ENCODE peak calls at places on chromosomes 7 and 10, in four cellular contexts. B is K562, X is HepG2, P is GM12878. M is an unnamed sample.

GRCh38 chr7:69843653-69844052 is 245.4 kb downstream of the AUTS2 start:
- DNase-seq in B (no peak), X (no peak), P (peak; percentile 74), M (no peak)

GRCh38 chr10:4834896-4835405 is 8.9 kb downstream of the AKR1E2 start:
- DNase-seq in B (no peak), X (no peak), P (no peak), M (no peak)

GRCh38 chr7:129550673-129551360 is 48.5 kb downstream of the SMKR1 start:
- DNase-seq in B (no peak), X (no peak), P (no peak), M (no peak)

GRCh38 chr7:128444242-128444641 is 11.4 kb upstream of the HILPDA start:
- DNase-seq in B (no peak), X (no peak), P (no peak), M (no peak)

GRCh38 chr10:33306126-33306525 is 28.3 kb downstream of the NRP1 start:
- DNase-seq in B (no peak), X (no peak), P (no peak), M (no peak)

GRCh38 chr7:155533827-155534690 is 12.3 kb downstream of the CNPY1 start:
- DNase-seq in B (peak; percentile 60), X (peak; percentile 16), P (no peak), M (peak; percentile 83)

GRCh38 chr10:7572435-7572834 is 94.3 kb downstream of the ITIH5 start:
- DNase-seq in B (no peak), X (no peak), P (no peak), M (no peak)

GRCh38 chr7:106848851-106849442 is 16.1 kb upstream of the PIK3CG start:
- DNase-seq in B (peak; percentile 76), X (no peak), P (no peak), M (no peak)

GRCh38 chr10:94546616-94547175 is 1.1 kb downstream of the HELLS start:
- DNase-seq in B (peak; percentile 13), X (no peak), P (peak; percentile 7), M (no peak)

GRCh38 chr10:73772280-73773151 is 9.3 kb upstream of the CHCHD1 start:
- DNase-seq in B (peak; percentile 90), X (peak; percentile 41), P (peak; percentile 48), M (peak; percentile 67)

GRCh38 chr10:72108811-72109618 is 20.7 kb upstream of the SPOCK2 start:
- DNase-seq in B (no peak), X (no peak), P (no peak), M (no peak)

GRCh38 chr10:123227706-123228105 is 73.5 kb downstream of the BUB3 start:
- DNase-seq in B (no peak), X (peak; percentile 12), P (no peak), M (no peak)

GRCh38 chr10:95364342-95364741 is 73.5 kb upstream of the PDLIM1 start:
- DNase-seq in B (no peak), X (no peak), P (no peak), M (no peak)

GRCh38 chr7:80357530-80357929 is 154.3 kb downstream of the GNAT3 start:
- DNase-seq in B (no peak), X (no peak), P (no peak), M (no peak)

GRCh38 chr7:35787925-35788324 is 12.9 kb upstream of the SEPTIN7 start:
- DNase-seq in B (no peak), X (no peak), P (no peak), M (no peak)

GRCh38 chr7:4136501-4137110 is 545.5 kb upstream of the FOXK1 start:
- DNase-seq in B (no peak), X (peak; percentile 19), P (no peak), M (no peak)

GRCh38 chr7:10662491-10662890 is 311.2 kb upstream of the PHF14 start:
- DNase-seq in B (no peak), X (no peak), P (no peak), M (no peak)

DNA sequence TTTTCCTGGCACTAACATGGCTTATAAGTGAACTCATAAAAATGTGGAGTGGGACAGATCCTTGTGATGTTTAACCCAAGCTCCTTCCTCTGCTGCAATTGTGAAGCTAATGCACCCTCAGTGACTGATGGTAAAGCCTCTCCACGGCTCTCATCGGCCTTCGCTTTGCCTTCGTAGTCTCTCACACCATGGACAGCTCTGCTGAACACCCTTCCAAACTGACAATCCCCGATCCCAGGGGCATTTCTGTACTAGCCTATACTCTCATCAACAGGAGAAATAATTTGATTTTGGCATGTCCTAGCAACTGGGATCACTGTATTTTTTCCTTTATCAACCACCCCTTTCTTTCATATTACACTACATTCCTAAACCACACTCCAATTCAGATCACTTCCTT is 6.1 kb downstream of the ZNF777 start:
- DNase-seq in B (no peak), X (no peak), P (no peak), M (no peak)
- TF ChIP-seq CBFB in B (no peak), X (no peak), P (no peak), M (no peak)

GRCh38 chr10:124491105-124491504 is 29.5 kb downstream of the LHPP start:
- DNase-seq in B (no peak), X (no peak), P (no peak), M (no peak)
- TF ChIP-seq CBFB in B (no peak), X (no peak), P (no peak), M (no peak)

DNA sequence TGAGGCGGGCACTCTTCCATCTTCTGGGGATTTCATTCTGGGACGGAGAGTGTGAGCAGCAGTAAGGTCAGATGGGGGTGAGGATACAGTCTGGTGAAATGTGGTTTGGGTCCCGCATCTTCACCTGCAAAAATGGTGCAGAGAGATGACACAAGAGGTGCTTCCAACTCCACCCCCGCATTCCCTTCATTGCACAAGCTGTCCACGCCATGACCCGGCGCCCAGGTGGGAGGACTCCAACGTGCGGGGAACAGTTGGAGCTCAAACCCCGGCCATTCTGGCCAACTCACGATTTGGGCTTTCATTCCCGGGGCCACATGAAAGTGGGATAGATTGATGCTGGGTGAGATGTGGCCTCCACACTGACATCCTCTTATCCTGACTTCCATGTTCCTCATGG is 34.6 kb upstream of the ZNF273 start:
- DNase-seq in B (no peak), X (no peak), P (no peak), M (no peak)
- TF ChIP-seq CBFB in B (no peak), X (no peak), P (no peak), M (no peak)

GRCh38 chr7:92595281-92595680 is 5.1 kb upstream of the FAM133B start:
- DNase-seq in B (no peak), X (no peak), P (no peak), M (no peak)
- TF ChIP-seq CBFB in B (no peak), X (no peak), P (no peak), M (no peak)

DNA sequence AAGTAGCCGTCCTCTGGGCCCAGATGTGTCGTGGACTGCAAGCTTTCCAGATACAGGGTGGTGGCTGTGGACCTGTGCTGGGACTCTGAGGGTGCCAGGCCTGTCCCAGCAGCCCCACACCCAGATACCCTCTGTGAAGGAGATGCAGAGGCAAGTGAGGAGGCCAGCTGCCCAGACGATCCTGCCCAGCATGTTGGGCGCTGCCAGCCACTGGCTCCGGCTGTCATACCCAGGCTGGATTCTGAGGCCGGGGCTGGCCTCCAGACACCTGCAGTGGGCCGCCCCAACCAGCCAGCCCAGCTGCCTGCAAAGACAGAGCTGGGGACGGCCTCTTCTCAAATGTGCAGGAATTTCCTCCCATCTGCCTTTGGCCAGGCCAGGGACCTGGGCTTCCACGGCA is 39.1 kb upstream of the EBF3 start:
- DNase-seq in B (no peak), X (no peak), P (no peak), M (no peak)
- TF ChIP-seq CBFB in B (no peak), X (no peak), P (no peak), M (no peak)